ENCODE peak calls at places on chromosomes 1 and 21, in nine cellular contexts. W, U, M, S, H, E, J, I and R are unnamed samples.
A peak's percentile ranks its signal among the peaks of the same experiment; 100 is the strongest.

GRCh38 chr1:27542463-27543273 is 52.7 kb upstream of the WASF2 start:
- DNase-seq in H (no peak), W (peak; percentile 81), I (peak; percentile 93), S (peak; percentile 75), J (no peak), E (peak; percentile 99), U (no peak), M (peak; percentile 94), R (peak; percentile 62)

GRCh38 chr1:87113313-87113712 is 198.9 kb downstream of the HS2ST1 start:
- DNase-seq in S (no peak), M (no peak), U (no peak), W (peak; percentile 35), H (no peak), E (no peak), I (no peak), J (no peak), R (no peak)

GRCh38 chr1:210764536-210764935 is 369.4 kb downstream of the KCNH1 start:
- DNase-seq in U (no peak), E (no peak), I (no peak), H (no peak), J (no peak), S (no peak), W (no peak), M (no peak), R (no peak)

GRCh38 chr1:41943717-41944116 is 25.0 kb upstream of the HIVEP3 start:
- DNase-seq in M (no peak), S (no peak), J (no peak), H (no peak), E (no peak), U (no peak), W (no peak), I (no peak), R (no peak)

GRCh38 chr1:229024528-229025119 is 246.3 kb upstream of the RAB4A start:
- DNase-seq in M (peak; percentile 81), S (peak; percentile 56), U (peak; percentile 70), I (peak; percentile 59), W (peak; percentile 86), E (peak; percentile 57), J (no peak), H (peak; percentile 86), R (peak; percentile 45)

GRCh38 chr21:34796518-34797201 is 127.9 kb downstream of the CLIC6 start:
- DNase-seq in H (no peak), S (no peak), U (no peak), J (no peak), I (peak; percentile 63), W (no peak), E (peak; percentile 72), M (no peak), R (no peak)

GRCh38 chr1:94934551-94934950 is 7.6 kb upstream of the CNN3 start:
- DNase-seq in W (no peak), E (no peak), I (no peak), U (no peak), J (no peak), M (no peak), S (no peak), H (no peak), R (no peak)

GRCh38 chr1:179745743-179746142 is 2.7 kb downstream of the FAM163A start:
- DNase-seq in E (no peak), M (no peak), I (no peak), W (no peak), U (no peak), J (no peak), H (no peak), S (no peak), R (no peak)

GRCh38 chr1:151897861-151898468 is 11.3 kb downstream of the THEM4 start:
- DNase-seq in E (no peak), H (no peak), W (no peak), M (no peak), S (no peak), I (no peak), J (no peak), U (no peak), R (no peak)

GRCh38 chr1:226875641-226876295 is 5.4 kb downstream of the PSEN2 start:
- DNase-seq in E (peak; percentile 48), M (peak; percentile 65), J (no peak), W (peak; percentile 81), I (no peak), H (no peak), U (no peak), S (peak; percentile 77), R (peak; percentile 39)

GRCh38 chr1:231272880-231273279 is 31.9 kb downstream of the GNPAT start:
- DNase-seq in M (no peak), H (no peak), I (no peak), J (no peak), S (no peak), W (peak; percentile 86), E (no peak), U (no peak), R (no peak)

GRCh38 chr21:39345440-39345839 is 3.4 kb downstream of the HMGN1 start:
- DNase-seq in J (no peak), I (no peak), M (no peak), E (no peak), S (no peak), U (no peak), W (no peak), H (no peak), R (no peak)

GRCh38 chr1:41073971-41074370 is 52.4 kb upstream of the SLFNL1 start:
- DNase-seq in J (no peak), M (peak; percentile 21), U (no peak), S (no peak), E (no peak), H (no peak), W (no peak), I (no peak), R (no peak)

GRCh38 chr1:114997510-114997909 is 32.1 kb upstream of the TSHB start:
- DNase-seq in S (no peak), W (no peak), U (no peak), I (no peak), H (no peak), M (no peak), J (no peak), E (no peak), R (no peak)

GRCh38 chr1:36286802-36287201 is 19.4 kb upstream of the SH3D21 start:
- DNase-seq in M (no peak), H (no peak), E (no peak), S (no peak), J (no peak), W (no peak), U (no peak), I (no peak), R (no peak)

GRCh38 chr1:28955930-28956552 is 41.7 kb downstream of the EPB41 start:
- DNase-seq in U (no peak), W (no peak), E (no peak), S (no peak), I (no peak), M (no peak), H (no peak), J (no peak), R (no peak)

GRCh38 chr1:85581802-85582686 is 1.5 kb downstream of the CCN1 start:
- DNase-seq in I (peak; percentile 49), S (no peak), W (peak; percentile 90), H (no peak), M (peak; percentile 86), J (peak; percentile 70), U (no peak), E (no peak), R (peak; percentile 61)

GRCh38 chr1:160416369-160416768 is 16.0 kb downstream of the VANGL2 start:
- DNase-seq in M (peak; percentile 59), S (no peak), J (no peak), U (no peak), E (peak; percentile 36), I (peak; percentile 22), W (no peak), H (peak; percentile 39), R (no peak)

GRCh38 chr1:51236548-51237312 is 657 bp downstream of the RNF11 start:
- DNase-seq in U (peak; percentile 43), I (no peak), E (no peak), J (peak; percentile 61), W (peak; percentile 61), H (peak; percentile 50), M (no peak), S (peak; percentile 44), R (peak; percentile 53)
- TF ChIP-seq POLR2A in U (no peak), I (no peak), E (no peak), J (no peak), W (no peak), H (no peak), M (no peak), S (no peak), R (no peak)

GRCh38 chr1:173255214-173255813 is 48.2 kb upstream of the TNFSF4 start:
- DNase-seq in I (peak; percentile 5), W (no peak), E (peak; percentile 28), U (no peak), H (peak; percentile 54), S (no peak), M (peak; percentile 41), J (no peak), R (no peak)
- TF ChIP-seq CTCF in I (peak; percentile 48), W (peak; percentile 42), E (peak; percentile 48), U (no peak), H (peak; percentile 65), S (peak; percentile 24), M (peak; percentile 75), J (peak; percentile 11), R (no peak)

GRCh38 chr1:204116539-204116938 is 35.3 kb downstream of the ETNK2 start:
- DNase-seq in H (no peak), S (no peak), U (no peak), J (no peak), E (no peak), I (no peak), W (no peak), M (no peak), R (no peak)
- TF ChIP-seq POLR2A in H (no peak), S (no peak), U (no peak), J (no peak), E (no peak), I (no peak), W (no peak), M (no peak), R (no peak)

GRCh38 chr1:220485791-220486190 is 42.1 kb upstream of the MARK1 start:
- DNase-seq in J (no peak), U (no peak), I (no peak), E (no peak), W (no peak), H (no peak), S (no peak), M (no peak), R (no peak)

GRCh38 chr1:220484135-220484534 is 43.8 kb upstream of the MARK1 start:
- DNase-seq in W (no peak), J (no peak), U (no peak), M (no peak), E (no peak), I (no peak), H (no peak), S (no peak), R (no peak)

GRCh38 chr1:220483700-220484099 is 44.2 kb upstream of the MARK1 start:
- DNase-seq in E (no peak), J (no peak), S (no peak), W (no peak), U (no peak), H (no peak), I (no peak), M (peak; percentile 5), R (no peak)

GRCh38 chr1:220487297-220487820 is 40.6 kb upstream of the MARK1 start:
- DNase-seq in H (peak; percentile 25), J (no peak), I (no peak), U (no peak), E (peak; percentile 21), M (peak; percentile 15), W (no peak), S (no peak), R (no peak)

DNA sequence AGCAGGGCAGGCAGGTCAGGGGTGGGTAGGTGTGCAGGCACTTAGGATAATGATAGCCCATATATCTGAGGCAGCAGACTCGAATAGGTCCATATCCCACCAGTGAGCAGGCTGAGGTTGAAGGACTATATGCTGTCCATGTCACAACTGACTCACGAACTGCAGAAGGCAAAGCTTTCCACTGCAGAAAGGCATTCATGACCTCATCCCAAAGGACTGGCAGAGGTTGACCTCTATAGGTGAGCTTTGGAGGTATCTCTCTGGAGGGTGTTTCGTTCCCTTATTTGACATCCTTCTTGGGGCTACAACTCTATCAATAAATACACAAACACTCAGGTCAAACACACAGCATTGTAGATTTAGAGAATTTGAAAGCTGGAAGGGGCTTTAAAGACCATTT is 42.8 kb upstream of the MARK1 start:
- DNase-seq in I (no peak), E (no peak), W (no peak), S (no peak), H (no peak), M (no peak), U (no peak), J (no peak), R (no peak)
- TF ChIP-seq CTCF in I (peak; percentile 14), E (no peak), W (no peak), S (no peak), H (no peak), M (no peak), U (no peak), J (no peak), R (no peak)